ENCODE peak calls at places on chromosomes 16 and 17, in eight cellular contexts. Y, C, R, P, F, N, T and G are unnamed samples.

GRCh38 chr17:47762733-47763132 is 29.7 kb downstream of the TBX21 start:
- DNase-seq in Y (no peak), C (no peak), R (no peak), P (no peak), F (no peak), N (no peak), T (no peak), G (no peak)

GRCh38 chr16:66342294-66342900 is 24.1 kb upstream of the CDH5 start:
- DNase-seq in Y (peak; percentile 82), C (no peak), R (peak; percentile 60), P (no peak), F (no peak), N (no peak), T (peak; percentile 16), G (no peak)

GRCh38 chr16:71441348-71441781 is 489 bp downstream of the TLE7 start:
- DNase-seq in Y (no peak), C (no peak), R (no peak), P (no peak), F (no peak), N (no peak), T (peak; percentile 44), G (no peak)

GRCh38 chr16:580946-581498 is 8.8 kb upstream of the RAB40C start:
- DNase-seq in Y (no peak), C (no peak), R (no peak), P (no peak), F (no peak), N (no peak), T (no peak), G (no peak)

GRCh38 chr17:70290770-70291169 is 121.4 kb downstream of the KCNJ2 start:
- DNase-seq in Y (no peak), C (no peak), R (no peak), P (no peak), F (no peak), N (no peak), T (no peak), G (no peak)

GRCh38 chr16:71637398-71637797 is 11.4 kb downstream of the MARVELD3 start:
- DNase-seq in Y (peak; percentile 46), C (no peak), R (no peak), P (peak; percentile 90), F (no peak), N (no peak), T (no peak), G (no peak)

GRCh38 chr17:79305831-79306687 is 231.4 kb downstream of the ENGASE start:
- DNase-seq in Y (no peak), C (no peak), R (no peak), P (no peak), F (no peak), N (no peak), T (no peak), G (no peak)

GRCh38 chr16:19419691-19420060 is 2.0 kb downstream of the TMC5 start:
- DNase-seq in Y (no peak), C (no peak), R (no peak), P (no peak), F (no peak), N (no peak), T (no peak), G (no peak)

GRCh38 chr16:63714876-63715275 is 1407.0 kb downstream of the CDH11 start:
- DNase-seq in Y (no peak), C (no peak), R (no peak), P (no peak), F (no peak), N (no peak), T (no peak), G (no peak)

GRCh38 chr16:69486724-69487123 is 62.3 kb downstream of the CYB5B start:
- DNase-seq in Y (no peak), C (no peak), R (no peak), P (no peak), F (no peak), N (no peak), T (no peak), G (no peak)

GRCh38 chr16:16025214-16025968 is 76.0 kb downstream of the ABCC1 start:
- DNase-seq in Y (no peak), C (no peak), R (no peak), P (peak; percentile 94), F (peak; percentile 66), N (no peak), T (peak; percentile 86), G (no peak)

GRCh38 chr16:59259964-59260348 is 525.8 kb upstream of the GOT2 start:
- DNase-seq in Y (no peak), C (no peak), R (no peak), P (no peak), F (no peak), N (no peak), T (no peak), G (no peak)

GRCh38 chr16:24002619-24003018 is 166.8 kb downstream of the PRKCB start:
- DNase-seq in Y (no peak), C (no peak), R (no peak), P (no peak), F (no peak), N (no peak), T (no peak), G (no peak)

GRCh38 chr17:41226051-41226450 is 397 bp upstream of the KRTAP9-2 start:
- DNase-seq in Y (no peak), C (no peak), R (no peak), P (no peak), F (no peak), N (no peak), T (no peak), G (no peak)

GRCh38 chr17:74280093-74280513 is 6.1 kb downstream of the DNAI2 start:
- DNase-seq in Y (no peak), C (no peak), R (no peak), P (no peak), F (peak; percentile 91), N (no peak), T (peak; percentile 86), G (no peak)

GRCh38 chr17:58587713-58588117 is 73.3 kb upstream of the MTMR4 start:
- DNase-seq in Y (peak; percentile 83), C (peak; percentile 40), R (peak; percentile 82), P (peak; percentile 7), F (peak; percentile 58), N (peak; percentile 96), T (peak; percentile 79), G (peak; percentile 72)

GRCh38 chr17:3961564-3962047 is 2.6 kb downstream of the ATP2A3 start:
- DNase-seq in Y (no peak), C (peak; percentile 74), R (peak; percentile 97), P (no peak), F (peak; percentile 54), N (no peak), T (peak; percentile 59), G (no peak)

GRCh38 chr17:52145496-52145895 is 13.0 kb downstream of the CA10 start:
- DNase-seq in Y (no peak), C (no peak), R (no peak), P (no peak), F (no peak), N (no peak), T (no peak), G (no peak)